ENCODE peak calls at places on chromosomes 11 and 22, in eight cellular contexts. One of them, this sample, is unnamed.

GRCh38 chr11:35486934-35487333 is 38.5 kb downstream of the PAMR1 start:
- DNase-seq in IMR-90: no peak
- DNase-seq in uterus: no peak
- DNase-seq in iPS DF 6.9: no peak
- DNase-seq in left ventricle myocardium inferior: no peak
- DNase-seq in HCT116: no peak
- DNase-seq in aorta: no peak
- DNase-seq in upper lobe of right lung: no peak
- DNase-seq in this sample: no peak

GRCh38 chr22:48340727-48341709 is 1486.7 kb downstream of the BRD1 start:
- DNase-seq in IMR-90: no peak
- DNase-seq in uterus: no peak
- DNase-seq in iPS DF 6.9: no peak
- DNase-seq in left ventricle myocardium inferior: no peak
- DNase-seq in HCT116: no peak
- DNase-seq in aorta: no peak
- DNase-seq in upper lobe of right lung: no peak
- DNase-seq in this sample: no peak

GRCh38 chr11:70680781-70681281 is 282.5 kb downstream of the CTTN start:
- DNase-seq in IMR-90: no peak
- DNase-seq in uterus: no peak
- DNase-seq in iPS DF 6.9: no peak
- DNase-seq in left ventricle myocardium inferior: no peak
- DNase-seq in HCT116: no peak
- DNase-seq in aorta: no peak
- DNase-seq in upper lobe of right lung: no peak
- DNase-seq in this sample: no peak

GRCh38 chr11:60981515-60981914 is 10.0 kb downstream of the CD6 start:
- DNase-seq in IMR-90: no peak
- DNase-seq in uterus: no peak
- DNase-seq in iPS DF 6.9: no peak
- DNase-seq in left ventricle myocardium inferior: no peak
- DNase-seq in HCT116: no peak
- DNase-seq in aorta: no peak
- DNase-seq in upper lobe of right lung: no peak
- DNase-seq in this sample: no peak

GRCh38 chr22:47943729-47944700 is 1181.6 kb downstream of the TBC1D22A start:
- DNase-seq in IMR-90: no peak
- DNase-seq in uterus: no peak
- DNase-seq in iPS DF 6.9: no peak
- DNase-seq in left ventricle myocardium inferior: no peak
- DNase-seq in HCT116: no peak
- DNase-seq in aorta: no peak
- DNase-seq in upper lobe of right lung: no peak
- DNase-seq in this sample: no peak

GRCh38 chr11:133834399-133835257 is 10.7 kb downstream of the SPATA19 start:
- DNase-seq in IMR-90: no peak
- DNase-seq in uterus: no peak
- DNase-seq in iPS DF 6.9: no peak
- DNase-seq in left ventricle myocardium inferior: no peak
- DNase-seq in HCT116: no peak
- DNase-seq in aorta: no peak
- DNase-seq in upper lobe of right lung: no peak
- DNase-seq in this sample: no peak

GRCh38 chr11:23570828-23571227 is 710.6 kb upstream of the CCDC179 start:
- DNase-seq in IMR-90: peak; percentile 36
- DNase-seq in uterus: no peak
- DNase-seq in iPS DF 6.9: no peak
- DNase-seq in left ventricle myocardium inferior: no peak
- DNase-seq in HCT116: no peak
- DNase-seq in aorta: no peak
- DNase-seq in upper lobe of right lung: no peak
- DNase-seq in this sample: no peak

GRCh38 chr11:76838422-76839068 is 22.2 kb upstream of the ACER3 start:
- DNase-seq in IMR-90: no peak
- DNase-seq in uterus: no peak
- DNase-seq in iPS DF 6.9: peak; percentile 67
- DNase-seq in left ventricle myocardium inferior: no peak
- DNase-seq in HCT116: no peak
- DNase-seq in aorta: no peak
- DNase-seq in upper lobe of right lung: no peak
- DNase-seq in this sample: no peak

GRCh38 chr22:24512043-24512442 is 16.9 kb downstream of the UPB1 start:
- DNase-seq in IMR-90: no peak
- DNase-seq in uterus: no peak
- DNase-seq in iPS DF 6.9: no peak
- DNase-seq in left ventricle myocardium inferior: no peak
- DNase-seq in HCT116: no peak
- DNase-seq in aorta: no peak
- DNase-seq in upper lobe of right lung: no peak
- DNase-seq in this sample: no peak

GRCh38 chr11:70703141-70704052 is 305.1 kb downstream of the CTTN start:
- DNase-seq in IMR-90: no peak
- DNase-seq in uterus: no peak
- DNase-seq in iPS DF 6.9: no peak
- DNase-seq in left ventricle myocardium inferior: no peak
- DNase-seq in HCT116: no peak
- DNase-seq in aorta: peak; percentile 29
- DNase-seq in upper lobe of right lung: peak; percentile 51
- DNase-seq in this sample: no peak

GRCh38 chr11:14132312-14132711 is 169.8 kb downstream of the SPON1 start:
- DNase-seq in IMR-90: peak; percentile 5
- DNase-seq in uterus: no peak
- DNase-seq in iPS DF 6.9: no peak
- DNase-seq in left ventricle myocardium inferior: no peak
- DNase-seq in HCT116: no peak
- DNase-seq in aorta: no peak
- DNase-seq in upper lobe of right lung: no peak
- DNase-seq in this sample: no peak

GRCh38 chr22:49693848-49694247 is 133.8 kb downstream of the BRD1 start:
- DNase-seq in IMR-90: no peak
- DNase-seq in uterus: no peak
- DNase-seq in iPS DF 6.9: no peak
- DNase-seq in left ventricle myocardium inferior: no peak
- DNase-seq in HCT116: no peak
- DNase-seq in aorta: no peak
- DNase-seq in upper lobe of right lung: no peak
- DNase-seq in this sample: no peak

GRCh38 chr22:30444632-30445437 is 19.3 kb downstream of the MTFP1 start:
- DNase-seq in IMR-90: peak; percentile 52
- DNase-seq in uterus: no peak
- DNase-seq in iPS DF 6.9: no peak
- DNase-seq in left ventricle myocardium inferior: no peak
- DNase-seq in HCT116: peak; percentile 54
- DNase-seq in aorta: no peak
- DNase-seq in upper lobe of right lung: no peak
- DNase-seq in this sample: peak; percentile 60

GRCh38 chr11:57648791-57649735 is 649 bp downstream of the YPEL4 start:
- DNase-seq in IMR-90: no peak
- DNase-seq in uterus: peak; percentile 46
- DNase-seq in iPS DF 6.9: no peak
- DNase-seq in left ventricle myocardium inferior: no peak
- DNase-seq in HCT116: no peak
- DNase-seq in aorta: no peak
- DNase-seq in upper lobe of right lung: no peak
- DNase-seq in this sample: peak; percentile 76

GRCh38 chr11:66133216-66133775 is 63.2 kb downstream of the PACS1 start:
- DNase-seq in IMR-90: no peak
- DNase-seq in uterus: no peak
- DNase-seq in iPS DF 6.9: no peak
- DNase-seq in left ventricle myocardium inferior: no peak
- DNase-seq in HCT116: no peak
- DNase-seq in aorta: no peak
- DNase-seq in upper lobe of right lung: no peak
- DNase-seq in this sample: no peak
- H3K4me1 ChIP-seq in IMR-90: peaks cover 10% of the 10 kb centered on the region
- H3K4me1 ChIP-seq in uterus: no peaks in the 10 kb centered on the region
- H3K4me1 ChIP-seq in iPS DF 6.9: no peaks in the 10 kb centered on the region
- H3K4me1 ChIP-seq in left ventricle myocardium inferior: peaks cover 20% of the 10 kb centered on the region
- H3K4me1 ChIP-seq in HCT116: peaks cover 6% of the 10 kb centered on the region
- H3K4me1 ChIP-seq in aorta: peaks cover 5% of the 10 kb centered on the region
- H3K4me1 ChIP-seq in upper lobe of right lung: peaks cover 5% of the 10 kb centered on the region
- H3K4me1 ChIP-seq in this sample: no peaks in the 10 kb centered on the region

GRCh38 chr11:43580735-43581369 is 99.7 kb upstream of the HSD17B12 start:
- DNase-seq in IMR-90: peak; percentile 24
- DNase-seq in uterus: no peak
- DNase-seq in iPS DF 6.9: no peak
- DNase-seq in left ventricle myocardium inferior: no peak
- DNase-seq in HCT116: no peak
- DNase-seq in aorta: no peak
- DNase-seq in upper lobe of right lung: no peak
- DNase-seq in this sample: no peak

GRCh38 chr11:43582837-43583462 is 97.6 kb upstream of the HSD17B12 start:
- DNase-seq in IMR-90: no peak
- DNase-seq in uterus: no peak
- DNase-seq in iPS DF 6.9: no peak
- DNase-seq in left ventricle myocardium inferior: no peak
- DNase-seq in HCT116: no peak
- DNase-seq in aorta: no peak
- DNase-seq in upper lobe of right lung: no peak
- DNase-seq in this sample: no peak

GRCh38 chr11:43582024-43582836 is 98.3 kb upstream of the HSD17B12 start:
- DNase-seq in IMR-90: no peak
- DNase-seq in uterus: no peak
- DNase-seq in iPS DF 6.9: no peak
- DNase-seq in left ventricle myocardium inferior: no peak
- DNase-seq in HCT116: no peak
- DNase-seq in aorta: no peak
- DNase-seq in upper lobe of right lung: no peak
- DNase-seq in this sample: no peak

GRCh38 chr11:43579919-43580276 is 100.6 kb upstream of the HSD17B12 start:
- DNase-seq in IMR-90: no peak
- DNase-seq in uterus: no peak
- DNase-seq in iPS DF 6.9: no peak
- DNase-seq in left ventricle myocardium inferior: no peak
- DNase-seq in HCT116: no peak
- DNase-seq in aorta: no peak
- DNase-seq in upper lobe of right lung: no peak
- DNase-seq in this sample: no peak

GRCh38 chr11:43581370-43582023 is 99.0 kb upstream of the HSD17B12 start:
- DNase-seq in IMR-90: no peak
- DNase-seq in uterus: no peak
- DNase-seq in iPS DF 6.9: no peak
- DNase-seq in left ventricle myocardium inferior: no peak
- DNase-seq in HCT116: no peak
- DNase-seq in aorta: no peak
- DNase-seq in upper lobe of right lung: no peak
- DNase-seq in this sample: no peak
- H3K4me3 ChIP-seq in IMR-90: peak overlapping the region; percentile 21
- H3K4me3 ChIP-seq in uterus: no peak overlapping the region
- H3K4me3 ChIP-seq in iPS DF 6.9: peak overlapping the region; percentile 63
- H3K4me3 ChIP-seq in left ventricle myocardium inferior: peak overlapping the region; percentile 73
- H3K4me3 ChIP-seq in HCT116: no peak overlapping the region
- H3K4me3 ChIP-seq in aorta: no peak overlapping the region
- H3K4me3 ChIP-seq in upper lobe of right lung: peak overlapping the region; percentile 8
- H3K4me3 ChIP-seq in this sample: peak overlapping the region; percentile 52

GRCh38 chr11:18394300-18394927 is at the start of gene LDHA:
- DNase-seq in IMR-90: peak; percentile 94
- DNase-seq in uterus: peak; percentile 97
- DNase-seq in iPS DF 6.9: no peak
- DNase-seq in left ventricle myocardium inferior: peak; percentile 99
- DNase-seq in HCT116: peak; percentile 90
- DNase-seq in aorta: peak; percentile 100
- DNase-seq in upper lobe of right lung: peak; percentile 99
- DNase-seq in this sample: peak; percentile 35

GRCh38 chr11:18390088-18390487 is 4.3 kb upstream of the LDHA start:
- DNase-seq in IMR-90: no peak
- DNase-seq in uterus: no peak
- DNase-seq in iPS DF 6.9: no peak
- DNase-seq in left ventricle myocardium inferior: no peak
- DNase-seq in HCT116: no peak
- DNase-seq in aorta: no peak
- DNase-seq in upper lobe of right lung: no peak
- DNase-seq in this sample: no peak

GRCh38 chr11:18393581-18394299 is 623 bp upstream of the LDHA start:
- DNase-seq in IMR-90: no peak
- DNase-seq in uterus: no peak
- DNase-seq in iPS DF 6.9: no peak
- DNase-seq in left ventricle myocardium inferior: no peak
- DNase-seq in HCT116: no peak
- DNase-seq in aorta: no peak
- DNase-seq in upper lobe of right lung: no peak
- DNase-seq in this sample: peak; percentile 1

GRCh38 chr11:18394928-18395734 is 768 bp downstream of the LDHA start:
- DNase-seq in IMR-90: peak; percentile 3
- DNase-seq in uterus: peak; percentile 23
- DNase-seq in iPS DF 6.9: no peak
- DNase-seq in left ventricle myocardium inferior: no peak
- DNase-seq in HCT116: no peak
- DNase-seq in aorta: no peak
- DNase-seq in upper lobe of right lung: no peak
- DNase-seq in this sample: peak; percentile 2

GRCh38 chr11:18392434-18393321 is 1.7 kb upstream of the LDHA start:
- DNase-seq in IMR-90: no peak
- DNase-seq in uterus: no peak
- DNase-seq in iPS DF 6.9: no peak
- DNase-seq in left ventricle myocardium inferior: no peak
- DNase-seq in HCT116: no peak
- DNase-seq in aorta: no peak
- DNase-seq in upper lobe of right lung: no peak
- DNase-seq in this sample: no peak
- H3K4me1 ChIP-seq in IMR-90: peaks cover 6% of the 10 kb centered on the region
- H3K4me1 ChIP-seq in uterus: no peaks in the 10 kb centered on the region
- H3K4me1 ChIP-seq in iPS DF 6.9: peaks cover 2% of the 10 kb centered on the region
- H3K4me1 ChIP-seq in left ventricle myocardium inferior: peaks cover 30% of the 10 kb centered on the region
- H3K4me1 ChIP-seq in HCT116: peaks cover 11% of the 10 kb centered on the region
- H3K4me1 ChIP-seq in aorta: no peaks in the 10 kb centered on the region
- H3K4me1 ChIP-seq in upper lobe of right lung: peaks cover 14% of the 10 kb centered on the region
- H3K4me1 ChIP-seq in this sample: peaks cover 3% of the 10 kb centered on the region

GRCh38 chr11:7905549-7905948 is 25.5 kb downstream of the OR10A6 start:
- DNase-seq in IMR-90: no peak
- DNase-seq in uterus: no peak
- DNase-seq in iPS DF 6.9: no peak
- DNase-seq in left ventricle myocardium inferior: no peak
- DNase-seq in HCT116: no peak
- DNase-seq in aorta: no peak
- DNase-seq in upper lobe of right lung: no peak
- DNase-seq in this sample: no peak
- H3K4me3 ChIP-seq in IMR-90: no peak overlapping the region
- H3K4me3 ChIP-seq in uterus: no peak overlapping the region
- H3K4me3 ChIP-seq in iPS DF 6.9: no peak overlapping the region
- H3K4me3 ChIP-seq in left ventricle myocardium inferior: no peak overlapping the region
- H3K4me3 ChIP-seq in HCT116: no peak overlapping the region
- H3K4me3 ChIP-seq in aorta: no peak overlapping the region
- H3K4me3 ChIP-seq in upper lobe of right lung: peak overlapping the region; percentile 22
- H3K4me3 ChIP-seq in this sample: no peak overlapping the region

GRCh38 chr22:46047841-46048595 is 71.1 kb upstream of the WNT7B start:
- DNase-seq in IMR-90: no peak
- DNase-seq in uterus: peak; percentile 30
- DNase-seq in iPS DF 6.9: no peak
- DNase-seq in left ventricle myocardium inferior: peak; percentile 44
- DNase-seq in HCT116: no peak
- DNase-seq in aorta: peak; percentile 82
- DNase-seq in upper lobe of right lung: peak; percentile 71
- DNase-seq in this sample: no peak
- H3K4me1 ChIP-seq in IMR-90: peaks cover 26% of the 10 kb centered on the region
- H3K4me1 ChIP-seq in uterus: peaks cover 16% of the 10 kb centered on the region
- H3K4me1 ChIP-seq in iPS DF 6.9: peaks cover 9% of the 10 kb centered on the region
- H3K4me1 ChIP-seq in left ventricle myocardium inferior: peaks cover 95% of the 10 kb centered on the region
- H3K4me1 ChIP-seq in HCT116: peaks cover 11% of the 10 kb centered on the region
- H3K4me1 ChIP-seq in aorta: peaks cover 2% of the 10 kb centered on the region
- H3K4me1 ChIP-seq in upper lobe of right lung: peaks cover 66% of the 10 kb centered on the region
- H3K4me1 ChIP-seq in this sample: peaks cover 4% of the 10 kb centered on the region

GRCh38 chr22:32723632-32724031 is 77.9 kb upstream of the TIMP3 start:
- DNase-seq in IMR-90: peak; percentile 96
- DNase-seq in uterus: peak; percentile 50
- DNase-seq in iPS DF 6.9: no peak
- DNase-seq in left ventricle myocardium inferior: peak; percentile 72
- DNase-seq in HCT116: no peak
- DNase-seq in aorta: peak; percentile 94
- DNase-seq in upper lobe of right lung: peak; percentile 89
- DNase-seq in this sample: no peak
- H3K4me3 ChIP-seq in IMR-90: no peak overlapping the region
- H3K4me3 ChIP-seq in uterus: no peak overlapping the region
- H3K4me3 ChIP-seq in iPS DF 6.9: no peak overlapping the region
- H3K4me3 ChIP-seq in left ventricle myocardium inferior: no peak overlapping the region
- H3K4me3 ChIP-seq in HCT116: no peak overlapping the region
- H3K4me3 ChIP-seq in aorta: no peak overlapping the region
- H3K4me3 ChIP-seq in upper lobe of right lung: no peak overlapping the region
- H3K4me3 ChIP-seq in this sample: no peak overlapping the region